ENCODE peak calls at places on chromosomes 16 and 17, in five cellular contexts. X, D, L, P and W are unnamed samples.

GRCh38 chr16:87581867-87582220 is 20.5 kb upstream of the JPH3 start:
- DNase-seq in X (peak; percentile 52), D (peak; percentile 56), L (peak; percentile 20), P (peak; percentile 25), W (peak; percentile 98)

GRCh38 chr17:6327007-6327406 is 107.9 kb downstream of the AIPL1 start:
- DNase-seq in P (no peak), D (peak; percentile 9), X (no peak), L (peak; percentile 9), W (no peak)

GRCh38 chr17:64658931-64659330 is 3.2 kb downstream of the SMURF2 start:
- DNase-seq in X (no peak), D (no peak), L (no peak), P (no peak), W (no peak)

GRCh38 chr17:48995332-48995870 is 1.8 kb upstream of the IGF2BP1 start:
- DNase-seq in X (no peak), D (no peak), P (no peak), L (no peak), W (no peak)

GRCh38 chr16:57911711-57912110 is 59.2 kb downstream of the CNGB1 start:
- DNase-seq in P (no peak), L (no peak), X (no peak), D (no peak), W (no peak)

GRCh38 chr17:83091257-83092141 is 12.1 kb downstream of the METRNL start:
- DNase-seq in D (peak; percentile 88), P (no peak), L (peak; percentile 67), X (no peak), W (no peak)

GRCh38 chr17:31907342-31907975 is 6.0 kb upstream of the UTP6 start:
- DNase-seq in D (peak; percentile 69), L (peak; percentile 76), X (no peak), P (no peak), W (no peak)

GRCh38 chr17:72580321-72581127 is 459.7 kb downstream of the SOX9 start:
- DNase-seq in D (peak; percentile 83), L (peak; percentile 24), X (no peak), P (no peak), W (no peak)

GRCh38 chr16:51994597-51994996 is 552.3 kb downstream of the TOX3 start:
- DNase-seq in X (no peak), D (peak; percentile 94), P (no peak), L (peak; percentile 97), W (no peak)

GRCh38 chr16:68737730-68738590 is 868 bp downstream of the CDH1 start:
- DNase-seq in L (peak; percentile 82), D (peak; percentile 92), P (no peak), X (no peak), W (no peak)

GRCh38 chr17:18026408-18026776 is 12.6 kb downstream of the ATPAF2 start:
- DNase-seq in P (no peak), D (peak; percentile 38), L (peak; percentile 13), X (peak; percentile 24), W (peak; percentile 67)

GRCh38 chr17:77287432-77288068 is 146.8 kb downstream of the SEC14L1 start:
- DNase-seq in P (no peak), L (peak; percentile 94), D (peak; percentile 83), X (peak; percentile 91), W (peak; percentile 92)

GRCh38 chr17:6461792-6462524 is 17.7 kb downstream of the PIMREG start:
- DNase-seq in X (no peak), D (no peak), P (no peak), L (no peak), W (no peak)

GRCh38 chr16:84500531-84500930 is 3.9 kb downstream of the MEAK7 start:
- DNase-seq in X (no peak), D (no peak), L (no peak), P (no peak), W (no peak)

GRCh38 chr16:81810361-81810760 is 31.3 kb downstream of the PLCG2 start:
- DNase-seq in P (no peak), X (no peak), L (no peak), D (no peak), W (no peak)

GRCh38 chr17:17748604-17749003 is 67.3 kb downstream of the RAI1 start:
- DNase-seq in L (no peak), P (no peak), X (no peak), D (no peak), W (no peak)

GRCh38 chr16:57623251-57624043 is 5.0 kb upstream of the ADGRG1 start:
- DNase-seq in P (no peak), L (peak; percentile 77), X (no peak), D (peak; percentile 66), W (no peak)

GRCh38 chr16:88881675-88882357 is 15.4 kb upstream of the PABPN1L start:
- DNase-seq in D (no peak), P (no peak), X (no peak), L (no peak), W (no peak)

GRCh38 chr16:24972608-24973220 is 42.5 kb downstream of the ARHGAP17 start:
- DNase-seq in P (no peak), D (no peak), L (no peak), X (no peak), W (no peak)

GRCh38 chr17:78137392-78138203 is 7.0 kb downstream of the TMC8 start:
- DNase-seq in D (no peak), X (no peak), L (no peak), P (peak; percentile 59), W (no peak)

GRCh38 chr16:55368205-55368604 is 44.2 kb downstream of the IRX6 start:
- DNase-seq in D (no peak), X (no peak), P (no peak), L (no peak), W (no peak)

GRCh38 chr17:36524428-36524876 is 10.2 kb downstream of the MYO19 start:
- DNase-seq in X (no peak), P (no peak), D (no peak), L (no peak), W (no peak)

GRCh38 chr17:55348749-55349354 is 72.8 kb downstream of the MMD start:
- DNase-seq in D (peak; percentile 59), L (peak; percentile 59), P (peak; percentile 23), X (peak; percentile 7), W (peak; percentile 20)

GRCh38 chr17:82283208-82283749 is 9.8 kb upstream of the CSNK1D start:
- DNase-seq in X (no peak), D (no peak), L (peak; percentile 51), P (no peak), W (peak; percentile 96)

GRCh38 chr17:73342549-73343167 is 30.9 kb upstream of the CDC42EP4 start:
- DNase-seq in X (no peak), P (no peak), D (no peak), L (no peak), W (peak; percentile 63)

GRCh38 chr17:70352834-70353233 is 183.5 kb downstream of the KCNJ2 start:
- DNase-seq in D (no peak), L (no peak), X (no peak), P (no peak), W (no peak)

GRCh38 chr16:5581963-5582362 is 484.4 kb upstream of the EEF2KMT start:
- DNase-seq in D (no peak), X (no peak), L (no peak), P (no peak), W (no peak)

GRCh38 chr17:64259922-64260321 is 3.1 kb downstream of the TEX2 start:
- DNase-seq in L (peak; percentile 42), X (no peak), P (no peak), D (no peak), W (peak; percentile 36)

GRCh38 chr17:76018340-76018680 is 8.8 kb downstream of the EVPL start:
- DNase-seq in X (no peak), D (no peak), L (no peak), P (no peak), W (no peak)

GRCh38 chr16:70700101-70701020 is 14.5 kb upstream of the MTSS2 start:
- DNase-seq in D (peak; percentile 57), L (peak; percentile 91), P (no peak), X (peak; percentile 72), W (no peak)

GRCh38 chr17:77300016-77300686 is 159.4 kb downstream of the SEC14L1 start:
- DNase-seq in D (no peak), L (no peak), P (no peak), X (no peak), W (no peak)

GRCh38 chr17:35520043-35520442 is 17.4 kb downstream of the SLFN12L start:
- DNase-seq in L (no peak), P (no peak), D (no peak), X (no peak), W (no peak)

GRCh38 chr16:67101301-67101675 is 8.5 kb upstream of the PHAF1 start:
- DNase-seq in L (no peak), X (no peak), P (no peak), D (no peak), W (no peak)

GRCh38 chr16:30756781-30757100 is 5.1 kb downstream of the CFAP119 start:
- DNase-seq in D (no peak), X (no peak), P (no peak), L (no peak), W (no peak)

GRCh38 chr17:80264793-80265075 is 4.1 kb downstream of the RNF213 start:
- DNase-seq in L (no peak), D (no peak), X (no peak), P (no peak), W (no peak)
- TF ChIP-seq POLR2A in L (no peak), D (no peak), X (no peak), P (no peak), W (no peak)

GRCh38 chr17:42798383-42799380 is at the start of the genes CNTD1 and COA3:
- DNase-seq in L (peak; percentile 84), X (peak; percentile 77), D (peak; percentile 92), P (peak; percentile 80), W (peak; percentile 92)
- TF ChIP-seq POLR2A in L (no peak), X (no peak), D (no peak), P (no peak), W (peak; percentile 83)

DNA sequence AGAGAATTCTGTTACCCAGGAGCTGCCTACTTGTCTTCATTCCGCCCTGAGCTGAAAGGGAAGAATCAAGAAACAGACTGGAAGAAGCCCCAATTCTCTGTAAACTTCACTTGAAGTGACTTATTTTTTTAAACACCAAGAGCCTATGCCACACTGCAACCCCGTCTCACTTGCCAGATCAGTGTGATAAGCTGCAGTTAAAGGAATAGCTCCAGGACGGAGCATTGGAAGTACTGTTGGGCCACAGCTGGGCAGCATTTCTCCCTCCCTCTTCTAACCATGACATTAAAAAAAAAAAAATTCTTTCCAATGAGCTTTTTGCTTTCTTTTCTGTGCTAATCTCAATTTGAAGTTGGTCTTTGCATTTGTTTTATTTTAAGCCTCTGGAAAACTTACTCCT is 149.7 kb upstream of the DYNLRB2 start:
- DNase-seq in L (no peak), D (no peak), P (no peak), X (no peak), W (no peak)
- TF ChIP-seq POLR2A in L (no peak), D (no peak), P (no peak), X (no peak), W (no peak)

DNA sequence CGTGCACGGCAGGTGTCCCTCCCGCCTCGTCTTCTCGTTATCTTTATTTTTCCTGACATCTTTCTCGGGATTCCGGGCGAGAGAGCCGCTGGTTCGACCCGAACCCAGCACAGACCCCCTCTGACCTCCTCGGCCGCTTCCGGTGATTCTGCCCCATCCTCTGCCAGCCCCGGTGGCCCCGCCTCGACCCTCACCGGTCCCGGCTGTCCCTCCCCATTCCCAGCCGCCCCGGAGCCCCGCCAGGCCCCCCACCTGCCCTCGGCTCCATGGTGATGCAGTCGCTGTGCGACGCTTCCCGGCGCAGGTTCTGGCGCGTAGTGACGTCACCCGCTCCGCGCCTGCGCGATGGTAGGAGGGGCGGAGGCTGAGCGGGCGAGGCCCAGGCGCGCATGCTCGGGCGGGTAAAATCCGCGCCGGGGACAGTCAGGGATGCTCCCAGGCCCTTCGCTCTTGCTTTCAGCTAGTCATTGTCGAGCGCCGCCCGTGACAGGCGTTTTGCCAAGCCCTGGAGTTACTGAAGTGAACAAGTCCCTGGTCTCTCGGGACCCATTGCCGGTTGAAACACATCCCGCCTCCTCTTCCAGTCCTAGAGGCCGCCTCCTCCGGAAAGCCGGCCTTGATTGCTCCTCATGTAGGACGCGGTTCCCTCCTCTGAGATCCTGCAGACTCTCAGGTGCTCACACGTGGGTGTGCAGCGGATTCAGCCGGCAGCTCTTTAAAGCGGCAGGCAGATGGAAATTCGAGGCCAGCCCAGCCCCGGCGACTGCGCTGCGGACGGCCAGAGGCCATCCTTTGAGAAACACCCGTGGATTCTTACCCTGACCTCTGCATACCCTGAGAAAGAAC is at the start of gene MTHFSD:
- DNase-seq in D (peak; percentile 92), X (peak; percentile 85), L (peak; percentile 93), P (peak; percentile 87), W (peak; percentile 94)
- TF ChIP-seq POLR2A in D (no peak), X (peak; percentile 86), L (no peak), P (peak; percentile 42), W (peak; percentile 90)